ENCODE peak calls at places on chromosome X, in four cellular contexts. K, W, X and U are unnamed samples.

GRCh38 chrX:117936162-117936561 is 180.4 kb downstream of the KLHL13 start:
- DNase-seq in K (no peak), W (no peak), X (no peak), U (no peak)

GRCh38 chrX:21657318-21658151 is 595 bp downstream of the KLHL34 start:
- DNase-seq in X (no peak), K (no peak), W (no peak), U (no peak)

GRCh38 chrX:65685112-65685511 is 17.7 kb downstream of the MSN start:
- DNase-seq in K (no peak), X (no peak), W (no peak), U (no peak)

GRCh38 chrX:111375747-111376146 is 36.2 kb downstream of the DCX start:
- DNase-seq in W (no peak), X (peak; percentile 4), K (no peak), U (no peak)

GRCh38 chrX:39336709-39337294 is 535.5 kb downstream of the MID1IP1 start:
- DNase-seq in W (no peak), X (no peak), K (no peak), U (no peak)

GRCh38 chrX:100829730-100830129 is 9.5 kb downstream of the CSTF2 start:
- DNase-seq in W (peak; percentile 13), K (no peak), X (peak; percentile 76), U (peak; percentile 38)

GRCh38 chrX:8848921-8849320 is 47.7 kb upstream of the FAM9A start:
- DNase-seq in X (peak; percentile 29), K (no peak), W (no peak), U (peak; percentile 18)

GRCh38 chrX:134501942-134502341 is 42.0 kb downstream of the HPRT1 start:
- DNase-seq in X (no peak), W (no peak), K (no peak), U (no peak)

GRCh38 chrX:38806054-38806389 is 4.8 kb downstream of the MID1IP1 start:
- DNase-seq in X (no peak), W (no peak), K (no peak), U (no peak)

GRCh38 chrX:118370921-118371624 is 25.2 kb downstream of the WDR44 start:
- DNase-seq in K (no peak), X (peak; percentile 62), W (peak; percentile 45), U (no peak)

GRCh38 chrX:44828008-44828605 is 15.7 kb upstream of the DUSP21 start:
- DNase-seq in X (peak; percentile 73), K (no peak), W (peak; percentile 35), U (peak; percentile 86)

GRCh38 chrX:45756562-45756961 is 555.9 kb upstream of the DIPK2B start:
- DNase-seq in W (no peak), K (no peak), X (no peak), U (peak; percentile 37)

GRCh38 chrX:95057341-95057740 is 1383.3 kb downstream of the FAM133A start:
- DNase-seq in X (no peak), K (no peak), W (no peak), U (peak; percentile 8)

GRCh38 chrX:102624105-102624504 is 24.8 kb downstream of the ARMCX5 start:
- DNase-seq in W (no peak), K (peak; percentile 8), X (no peak), U (no peak)

GRCh38 chrX:70432936-70433847 is 10.1 kb downstream of the GDPD2 start:
- DNase-seq in X (peak; percentile 52), W (no peak), K (no peak), U (no peak)

GRCh38 chrX:47232803-47233332 is at the start of gene USP11:
- DNase-seq in W (no peak), K (peak; percentile 63), X (no peak), U (peak; percentile 59)

GRCh38 chrX:155246748-155247147 is 17.5 kb downstream of the RAB39B start:
- DNase-seq in X (no peak), K (no peak), W (no peak), U (no peak)

GRCh38 chrX:72100824-72101351 is 30.8 kb downstream of the RTL5 start:
- DNase-seq in W (no peak), X (no peak), K (no peak), U (no peak)

GRCh38 chrX:46681849-46682248 is 77.1 kb downstream of the SLC9A7 start:
- DNase-seq in K (no peak), X (no peak), W (no peak), U (no peak)

GRCh38 chrX:142483965-142484364 is 278.9 kb upstream of the MAGEC2 start:
- DNase-seq in K (no peak), W (no peak), X (no peak), U (no peak)

GRCh38 chrX:69309074-69309792 is 144.0 kb upstream of the PJA1 start:
- DNase-seq in W (no peak), X (no peak), K (no peak), U (no peak)

GRCh38 chrX:56798866-56799864 is 70.1 kb downstream of the NBDY start:
- DNase-seq in K (no peak), W (no peak), X (no peak), U (no peak)

GRCh38 chrX:24876782-24877315 is 138.9 kb downstream of the ARX start:
- DNase-seq in X (no peak), K (no peak), W (no peak), U (no peak)

GRCh38 chrX:155857561-155857960 is 23.6 kb upstream of the VAMP7 start:
- DNase-seq in X (no peak), K (no peak), W (no peak), U (no peak)

GRCh38 chrX:13226214-13226613 is 93.6 kb downstream of the ATXN3L start:
- DNase-seq in X (no peak), K (no peak), W (no peak), U (peak; percentile 53)

GRCh38 chrX:30215357-30215843 is at the start of gene MAGEB2:
- DNase-seq in K (no peak), X (no peak), W (no peak), U (no peak)